ENCODE peak calls at places on chromosomes 4 and X, in seven cellular contexts. D is activated effector memory CD4-positive, alpha-beta T cell treated with Interleukin-2 at 50 U/mL for 16 hours; L is naive B cell; C is stimulated activated CD4-positive, alpha-beta T cell treated with anti-CD3 and anti-CD28 coated beads, Interleukin-15, amount 100 ng/mL, for 24 hours; Z is SW480; P is caudate nucleus; T is LoVo. I is an unnamed sample.

GRCh38 chrX:21479695-21480280 is 105.6 kb downstream of the CNKSR2 start:
- DNase-seq in D (no peak), L (peak), C (no peak), Z (peak), P (no peak), T (peak), I (no peak)

GRCh38 chr4:38453253-38453881 is 210.6 kb upstream of the KLF3 start:
- DNase-seq in D (no peak), L (no peak), C (no peak), Z (no peak), P (no peak), T (no peak), I (no peak)

GRCh38 chrX:31459361-31459760 is 387.5 kb upstream of the FTHL17 start:
- DNase-seq in D (no peak), L (no peak), C (no peak), Z (no peak), P (no peak), T (no peak), I (no peak)

GRCh38 chr4:41792166-41792565 is 43.6 kb upstream of the PHOX2B start:
- DNase-seq in D (no peak), L (no peak), C (no peak), Z (no peak), P (no peak), T (no peak), I (no peak)

GRCh38 chr4:119643306-119644042 is 14.9 kb upstream of the PDE5A start:
- DNase-seq in D (no peak), L (no peak), C (no peak), Z (no peak), P (no peak), T (no peak), I (no peak)

GRCh38 chr4:184851200-184851541 is 25.4 kb upstream of the ACSL1 start:
- DNase-seq in D (no peak), L (peak), C (no peak), Z (no peak), P (no peak), T (no peak), I (no peak)

GRCh38 chr4:123649644-123650356 is 253.2 kb downstream of the SPRY1 start:
- DNase-seq in D (no peak), L (no peak), C (no peak), Z (peak), P (no peak), T (peak), I (no peak)

GRCh38 chrX:103878466-103879151 is 46.6 kb upstream of the RAB9B start:
- DNase-seq in D (no peak), L (no peak), C (no peak), Z (peak), P (no peak), T (peak), I (no peak)

GRCh38 chrX:1491851-1492349 is 39.2 kb upstream of the ASMTL start:
- DNase-seq in D (peak), L (no peak), C (peak), Z (peak), P (no peak), T (no peak), I (peak)

GRCh38 chr4:7226464-7226863 is 34.1 kb downstream of the SORCS2 start:
- DNase-seq in D (no peak), L (no peak), C (no peak), Z (no peak), P (no peak), T (no peak), I (no peak)

GRCh38 chr4:75935628-75936027 is 5.2 kb downstream of the NAAA start:
- DNase-seq in D (no peak), L (no peak), C (no peak), Z (no peak), P (no peak), T (no peak), I (no peak)

GRCh38 chr4:73964862-73965611 is 16.8 kb downstream of the PF4 start:
- DNase-seq in D (no peak), L (no peak), C (no peak), Z (no peak), P (no peak), T (no peak), I (no peak)

GRCh38 chr4:62644372-62644771 is 1444.2 kb downstream of the ADGRL3 start:
- DNase-seq in D (no peak), L (no peak), C (no peak), Z (peak), P (no peak), T (peak), I (no peak)

GRCh38 chr4:109611045-109611616 is 51.1 kb downstream of the MCUB start:
- DNase-seq in D (no peak), L (no peak), C (no peak), Z (no peak), P (no peak), T (peak), I (no peak)

GRCh38 chr4:89288430-89288829 is 19.2 kb downstream of the GPRIN3 start:
- DNase-seq in D (no peak), L (no peak), C (no peak), Z (no peak), P (no peak), T (no peak), I (no peak)

GRCh38 chr4:8277356-8278008 is 7.9 kb downstream of the HTRA3 start:
- DNase-seq in D (no peak), L (no peak), C (no peak), Z (no peak), P (no peak), T (no peak), I (no peak)

GRCh38 chrX:47227334-47227583 is 5.5 kb upstream of the USP11 start:
- DNase-seq in D (no peak), L (no peak), C (no peak), Z (no peak), P (no peak), T (no peak), I (no peak)

GRCh38 chr4:5471691-5472090 is 236.7 kb downstream of the EVC2 start:
- DNase-seq in D (no peak), L (no peak), C (no peak), Z (no peak), P (no peak), T (no peak), I (no peak)

GRCh38 chrX:103794117-103794516 is 17.5 kb downstream of the PLP1 start:
- DNase-seq in D (no peak), L (no peak), C (no peak), Z (no peak), P (no peak), T (no peak), I (no peak)

I was measured in activated T-helper 1 cell treated with Interleukin-2 at 50 U/mL for 16 hours.